ENCODE peak calls at places on chromosomes 4 and X, in eight cellular contexts. J is AG09309; R is psoas muscle; G is hepatocyte; U is OCI-LY7; S is NCI-H446; Z is fibroblast of the conjunctiva; K is effector memory CD4-positive, alpha-beta T cell. T is an unnamed sample.

GRCh38 chr4:73870260-73870659 is 1.1 kb downstream of the CXCL1 start:
- DNase-seq in S (no peak), U (no peak), Z (no peak), G (no peak), J (no peak), R (no peak), K (no peak), T (no peak)

GRCh38 chr4:120517966-120518365 is 404.6 kb downstream of the PRDM5 start:
- DNase-seq in K (no peak), Z (peak), R (no peak), G (peak), U (no peak), S (no peak), J (peak), T (peak)

GRCh38 chrX:55007633-55008032 is 7.5 kb downstream of the APEX2 start:
- DNase-seq in J (peak), U (no peak), G (peak), K (no peak), R (no peak), Z (no peak), S (no peak), T (peak)

GRCh38 chr4:178752954-178753525 is 1310.8 kb upstream of the AGA start:
- DNase-seq in U (no peak), Z (no peak), K (no peak), G (no peak), S (no peak), R (no peak), J (no peak), T (no peak)

GRCh38 chrX:386239-386767 is 404 bp downstream of the PPP2R3B start:
- DNase-seq in U (peak), Z (no peak), K (no peak), J (no peak), S (no peak), R (no peak), G (peak), T (no peak)

GRCh38 chr4:30094866-30095265 is 625.3 kb upstream of the PCDH7 start:
- DNase-seq in Z (no peak), K (no peak), R (no peak), U (no peak), S (no peak), J (no peak), G (no peak), T (peak)

GRCh38 chr4:185235480-185236154 is 26.2 kb downstream of the SNX25 start:
- DNase-seq in Z (no peak), U (no peak), J (no peak), K (no peak), G (peak), S (no peak), R (no peak), T (no peak)

GRCh38 chr4:15805583-15806517 is 27.7 kb downstream of the CD38 start:
- DNase-seq in K (no peak), R (no peak), Z (peak), J (peak), S (peak), G (peak), U (peak), T (peak)

GRCh38 chr4:119728692-119729593 is 100.3 kb upstream of the PDE5A start:
- DNase-seq in J (no peak), K (no peak), G (no peak), Z (peak), R (no peak), U (no peak), S (no peak), T (no peak)

GRCh38 chrX:11462136-11462535 is 168.9 kb downstream of the AMELX start:
- DNase-seq in U (no peak), J (no peak), K (no peak), Z (no peak), S (no peak), G (peak), R (no peak), T (peak)

GRCh38 chr4:108166038-108166437 is 2.7 kb downstream of the LEF1 start:
- DNase-seq in K (no peak), U (peak), Z (no peak), J (no peak), R (no peak), S (no peak), G (no peak), T (no peak)

GRCh38 chr4:141575884-141576283 is 60.5 kb upstream of the IL15 start:
- DNase-seq in J (no peak), K (no peak), U (no peak), G (no peak), S (no peak), Z (peak), R (no peak), T (no peak)

GRCh38 chrX:44400588-44400987 is 57.1 kb upstream of the EFHC2 start:
- DNase-seq in R (no peak), J (peak), K (no peak), G (peak), S (no peak), Z (peak), U (no peak), T (peak)

GRCh38 chrX:15471016-15471415 is 22.1 kb downstream of the PIR start:
- DNase-seq in S (peak), U (peak), K (peak), Z (peak), G (peak), J (no peak), R (peak), T (no peak)

GRCh38 chr4:176099314-176099713 is 33.7 kb downstream of the WDR17 start:
- DNase-seq in G (no peak), R (no peak), J (no peak), U (no peak), K (no peak), Z (no peak), S (no peak), T (no peak)

GRCh38 chrX:74449937-74450330 is 28.6 kb downstream of the SLC16A2 start:
- DNase-seq in G (no peak), J (peak), S (no peak), R (no peak), Z (peak), U (no peak), K (no peak), T (no peak)

GRCh38 chr4:96025031-96025430 is 185.1 kb downstream of the PDHA2 start:
- DNase-seq in S (no peak), U (no peak), K (no peak), J (no peak), G (no peak), Z (no peak), R (no peak), T (no peak)

GRCh38 chrX:20441123-20441522 is 174.4 kb upstream of the RPS6KA3 start:
- DNase-seq in Z (no peak), J (no peak), K (no peak), G (no peak), U (no peak), R (no peak), S (no peak), T (no peak)

GRCh38 chr4:173521474-173522159 is 8.4 kb downstream of the HAND2 start:
- DNase-seq in S (no peak), G (no peak), Z (no peak), U (no peak), R (no peak), J (no peak), K (no peak), T (no peak)

GRCh38 chr4:188106454-188106853 is 2.9 kb downstream of the TRIML2 start:
- DNase-seq in Z (no peak), R (no peak), K (no peak), U (no peak), S (no peak), J (no peak), G (no peak), T (no peak)

GRCh38 chr4:135365065-135365464 is 1163.5 kb upstream of the PABPC4L start:
- DNase-seq in U (no peak), K (no peak), R (no peak), J (no peak), Z (no peak), S (no peak), G (no peak), T (no peak)

GRCh38 chr4:108043536-108043935 is 53.8 kb downstream of the HADH start:
- DNase-seq in J (no peak), U (peak), Z (no peak), S (no peak), R (no peak), K (no peak), G (no peak), T (no peak)

GRCh38 chr4:183335369-183335940 is 13.2 kb upstream of the CLDN24 start:
- DNase-seq in S (no peak), R (no peak), J (peak), G (peak), Z (peak), U (no peak), K (no peak), T (peak)

GRCh38 chrX:40169193-40170086 is 71.7 kb upstream of the BCOR start:
- DNase-seq in R (peak), G (peak), J (no peak), Z (peak), U (peak), S (no peak), K (peak), T (peak)

GRCh38 chr4:138030375-138030774 is 211.8 kb downstream of the SLC7A11 start:
- DNase-seq in J (no peak), K (no peak), G (no peak), R (no peak), S (no peak), U (no peak), Z (no peak), T (no peak)

GRCh38 chr4:24274401-24275035 is 309.8 kb downstream of the DHX15 start:
- DNase-seq in J (no peak), R (no peak), S (no peak), G (no peak), K (no peak), Z (peak), U (no peak), T (peak)

GRCh38 chr4:84632092-84632491 is 49.2 kb downstream of the CDS1 start:
- DNase-seq in U (no peak), R (no peak), K (no peak), Z (peak), S (no peak), J (peak), G (no peak), T (peak)